ENCODE peak calls at places on chromosomes 12 and 14, in ten cellular contexts. M is astrocyte of the hippocampus; L is HCT116; C is HFFc6; H is memory B cell; R is central memory CD4-positive, alpha-beta T cell; P is activated gamma-delta T cell treated with Interleukin-2 at 50 U/mL for 16 hours; G is sciatic nerve; Z is Panc1; K is activated effector memory CD4-positive, alpha-beta T cell treated with Interleukin-2 at 50 U/mL for 16 hours. N is an unnamed sample.
A peak's percentile ranks its signal among the peaks of the same experiment; 100 is the strongest.

GRCh38 chr12:28759334-28759733 is 389.7 kb upstream of the FAR2 start:
- DNase-seq in M (peak; percentile 25), L (no peak), C (no peak), H (no peak), R (no peak), P (no peak), G (no peak), Z (no peak), K (no peak), N (no peak)

GRCh38 chr14:99687284-99688209 is 3.4 kb downstream of the CYP46A1 start:
- DNase-seq in M (no peak), L (peak; percentile 15), C (no peak), H (no peak), R (peak; percentile 47), P (peak; percentile 22), G (peak; percentile 50), Z (no peak), K (no peak), N (peak; percentile 74)

GRCh38 chr12:26554332-26554731 is 278.7 kb downstream of the ITPR2 start:
- DNase-seq in M (no peak), L (no peak), C (no peak), H (no peak), R (no peak), P (no peak), G (no peak), Z (no peak), K (no peak), N (no peak)

GRCh38 chr12:79933580-79934264 is 1.2 kb downstream of the PPP1R12A start:
- DNase-seq in M (peak; percentile 37), L (no peak), C (no peak), H (no peak), R (peak; percentile 25), P (peak; percentile 11), G (no peak), Z (no peak), K (no peak), N (peak; percentile 65)

GRCh38 chr12:109999983-110000505 is 814 bp downstream of the ANKRD13A start:
- DNase-seq in M (peak; percentile 63), L (no peak), C (no peak), H (peak; percentile 43), R (no peak), P (no peak), G (no peak), Z (no peak), K (no peak), N (peak; percentile 78)

GRCh38 chr12:1184402-1184801 is 193.4 kb downstream of the ERC1 start:
- DNase-seq in M (no peak), L (no peak), C (peak; percentile 8), H (no peak), R (no peak), P (no peak), G (no peak), Z (no peak), K (no peak), N (no peak)

GRCh38 chr14:65483647-65484046 is 71.1 kb downstream of the FUT8 start:
- DNase-seq in M (no peak), L (peak; percentile 10), C (peak; percentile 5), H (no peak), R (no peak), P (no peak), G (no peak), Z (no peak), K (no peak), N (no peak)

GRCh38 chr14:98961191-98961590 is 310.8 kb downstream of the BCL11B start:
- DNase-seq in M (no peak), L (no peak), C (no peak), H (no peak), R (no peak), P (no peak), G (no peak), Z (no peak), K (no peak), N (no peak)

GRCh38 chr14:65927871-65928270 is 515.3 kb downstream of the FUT8 start:
- DNase-seq in M (peak; percentile 20), L (no peak), C (no peak), H (no peak), R (peak; percentile 69), P (peak; percentile 62), G (no peak), Z (no peak), K (peak; percentile 78), N (no peak)

GRCh38 chr12:71157601-71158233 is at the start of gene TSPAN8:
- DNase-seq in M (no peak), L (no peak), C (no peak), H (no peak), R (no peak), P (no peak), G (no peak), Z (no peak), K (no peak), N (no peak)

GRCh38 chr12:107635139-107635538 is 50.5 kb upstream of the PWP1 start:
- DNase-seq in M (peak; percentile 47), L (no peak), C (no peak), H (no peak), R (no peak), P (no peak), G (no peak), Z (no peak), K (no peak), N (no peak)

GRCh38 chr12:67910360-67911292 is 78.6 kb upstream of the IFNG-AS1 start:
- DNase-seq in M (peak; percentile 79), L (no peak), C (peak; percentile 98), H (no peak), R (no peak), P (no peak), G (no peak), Z (no peak), K (no peak), N (no peak)

GRCh38 chr12:122850695-122851350 is 15.6 kb downstream of the HIP1R start:
- DNase-seq in M (peak; percentile 81), L (no peak), C (no peak), H (no peak), R (no peak), P (no peak), G (no peak), Z (no peak), K (no peak), N (no peak)

GRCh38 chr12:123076604-123077297 is 74.1 kb downstream of the PITPNM2 start:
- DNase-seq in M (no peak), L (no peak), C (no peak), H (no peak), R (peak; percentile 23), P (peak; percentile 37), G (no peak), Z (no peak), K (peak; percentile 14), N (no peak)

GRCh38 chr12:96263449-96263902 is 69.3 kb downstream of the ELK3 start:
- DNase-seq in M (no peak), L (no peak), C (no peak), H (no peak), R (no peak), P (no peak), G (no peak), Z (no peak), K (no peak), N (no peak)

GRCh38 chr12:3803865-3804472 is 51.1 kb upstream of the CRACR2A start:
- DNase-seq in M (peak; percentile 79), L (peak; percentile 64), C (peak; percentile 47), H (peak; percentile 51), R (peak; percentile 42), P (peak; percentile 67), G (peak; percentile 87), Z (peak; percentile 54), K (peak; percentile 51), N (peak; percentile 87)

GRCh38 chr12:123908884-123909807 is 63.5 kb downstream of the CCDC92 start:
- DNase-seq in M (no peak), L (no peak), C (no peak), H (no peak), R (no peak), P (no peak), G (no peak), Z (no peak), K (no peak), N (no peak)

GRCh38 chr12:25322918-25323773 is 72.4 kb upstream of the KRAS start:
- DNase-seq in M (peak; percentile 44), L (no peak), C (no peak), H (no peak), R (no peak), P (no peak), G (no peak), Z (no peak), K (no peak), N (no peak)

GRCh38 chr12:91630118-91630517 is 447.5 kb upstream of the DCN start:
- DNase-seq in M (no peak), L (no peak), C (no peak), H (no peak), R (no peak), P (no peak), G (no peak), Z (no peak), K (no peak), N (no peak)

GRCh38 chr14:105201928-105202513 is 20.9 kb upstream of the NUDT14 start:
- DNase-seq in M (no peak), L (no peak), C (no peak), H (no peak), R (no peak), P (peak; percentile 31), G (no peak), Z (no peak), K (no peak), N (no peak)

GRCh38 chr14:21428930-21429329 is 27.0 kb downstream of the CHD8 start:
- DNase-seq in M (peak; percentile 33), L (no peak), C (no peak), H (no peak), R (no peak), P (no peak), G (no peak), Z (no peak), K (no peak), N (no peak)

GRCh38 chr14:33799705-33800269 is 151.1 kb downstream of the EGLN3 start:
- DNase-seq in M (no peak), L (no peak), C (no peak), H (no peak), R (no peak), P (no peak), G (no peak), Z (no peak), K (no peak), N (no peak)

GRCh38 chr12:53468286-53468685 is 16.4 kb downstream of the PCBP2 start:
- DNase-seq in M (no peak), L (no peak), C (no peak), H (no peak), R (no peak), P (no peak), G (no peak), Z (no peak), K (no peak), N (no peak)

GRCh38 chr14:94380225-94381148 is 7.9 kb downstream of the SERPINA1 start:
- DNase-seq in M (no peak), L (no peak), C (no peak), H (no peak), R (no peak), P (no peak), G (no peak), Z (no peak), K (no peak), N (no peak)